ENCODE peak calls at places on chromosome 10, in ten cellular contexts. One of them, this sample, is unnamed.

GRCh38 chr10:4541292-4541691 is 284.7 kb upstream of the AKR1E2 start:
- DNase-seq in stimulated activated CD8-positive, alpha-beta memory T cell treated with anti-CD3 and anti-CD28 coated beads, Interleukin-7, amount 100 ng/mL, for 1 hour: no peak
- DNase-seq in brain microvascular endothelial cell: peak; percentile 89
- DNase-seq in stimulated activated CD4-positive, alpha-beta T cell treated with anti-CD3 and anti-CD28 coated beads, Interleukin-4, amount 100 ng/mL, for 48 hours: no peak
- DNase-seq in iris pigment epithelial cell: peak; percentile 87
- DNase-seq in activated CD4-positive, alpha-beta T cell treated with anti-CD3 and anti-CD28 coated beads, Interleukin-2, amount 50 U/mL, for 1 hour: no peak
- DNase-seq in NCI-H1694 treated with DMSO at 0.1 percent for 48 hours: no peak
- DNase-seq in effector memory CD8-positive, alpha-beta T cell: no peak
- DNase-seq in hypothalamus: no peak
- DNase-seq in fibroblast of lung: peak; percentile 94
- DNase-seq in this sample: no peak

GRCh38 chr10:61487506-61487905 is 34.3 kb upstream of the TMEM26 start:
- DNase-seq in stimulated activated CD8-positive, alpha-beta memory T cell treated with anti-CD3 and anti-CD28 coated beads, Interleukin-7, amount 100 ng/mL, for 1 hour: no peak
- DNase-seq in brain microvascular endothelial cell: no peak
- DNase-seq in stimulated activated CD4-positive, alpha-beta T cell treated with anti-CD3 and anti-CD28 coated beads, Interleukin-4, amount 100 ng/mL, for 48 hours: no peak
- DNase-seq in iris pigment epithelial cell: peak; percentile 71
- DNase-seq in activated CD4-positive, alpha-beta T cell treated with anti-CD3 and anti-CD28 coated beads, Interleukin-2, amount 50 U/mL, for 1 hour: no peak
- DNase-seq in NCI-H1694 treated with DMSO at 0.1 percent for 48 hours: no peak
- DNase-seq in effector memory CD8-positive, alpha-beta T cell: no peak
- DNase-seq in hypothalamus: no peak
- DNase-seq in fibroblast of lung: peak; percentile 67
- DNase-seq in this sample: no peak

GRCh38 chr10:73076361-73077183 is 20.1 kb downstream of the P4HA1 start:
- DNase-seq in stimulated activated CD8-positive, alpha-beta memory T cell treated with anti-CD3 and anti-CD28 coated beads, Interleukin-7, amount 100 ng/mL, for 1 hour: no peak
- DNase-seq in brain microvascular endothelial cell: peak; percentile 59
- DNase-seq in stimulated activated CD4-positive, alpha-beta T cell treated with anti-CD3 and anti-CD28 coated beads, Interleukin-4, amount 100 ng/mL, for 48 hours: no peak
- DNase-seq in iris pigment epithelial cell: peak; percentile 84
- DNase-seq in activated CD4-positive, alpha-beta T cell treated with anti-CD3 and anti-CD28 coated beads, Interleukin-2, amount 50 U/mL, for 1 hour: no peak
- DNase-seq in NCI-H1694 treated with DMSO at 0.1 percent for 48 hours: no peak
- DNase-seq in effector memory CD8-positive, alpha-beta T cell: no peak
- DNase-seq in hypothalamus: no peak
- DNase-seq in fibroblast of lung: peak; percentile 83
- DNase-seq in this sample: no peak

GRCh38 chr10:130466271-130466997 is 330.2 kb downstream of the GLRX3 start:
- DNase-seq in stimulated activated CD8-positive, alpha-beta memory T cell treated with anti-CD3 and anti-CD28 coated beads, Interleukin-7, amount 100 ng/mL, for 1 hour: no peak
- DNase-seq in brain microvascular endothelial cell: no peak
- DNase-seq in stimulated activated CD4-positive, alpha-beta T cell treated with anti-CD3 and anti-CD28 coated beads, Interleukin-4, amount 100 ng/mL, for 48 hours: no peak
- DNase-seq in iris pigment epithelial cell: no peak
- DNase-seq in activated CD4-positive, alpha-beta T cell treated with anti-CD3 and anti-CD28 coated beads, Interleukin-2, amount 50 U/mL, for 1 hour: no peak
- DNase-seq in NCI-H1694 treated with DMSO at 0.1 percent for 48 hours: no peak
- DNase-seq in effector memory CD8-positive, alpha-beta T cell: no peak
- DNase-seq in hypothalamus: no peak
- DNase-seq in fibroblast of lung: no peak
- DNase-seq in this sample: no peak

GRCh38 chr10:125839176-125839575 is 15.8 kb downstream of the BCCIP start:
- DNase-seq in stimulated activated CD8-positive, alpha-beta memory T cell treated with anti-CD3 and anti-CD28 coated beads, Interleukin-7, amount 100 ng/mL, for 1 hour: no peak
- DNase-seq in brain microvascular endothelial cell: no peak
- DNase-seq in stimulated activated CD4-positive, alpha-beta T cell treated with anti-CD3 and anti-CD28 coated beads, Interleukin-4, amount 100 ng/mL, for 48 hours: no peak
- DNase-seq in iris pigment epithelial cell: no peak
- DNase-seq in activated CD4-positive, alpha-beta T cell treated with anti-CD3 and anti-CD28 coated beads, Interleukin-2, amount 50 U/mL, for 1 hour: no peak
- DNase-seq in NCI-H1694 treated with DMSO at 0.1 percent for 48 hours: no peak
- DNase-seq in effector memory CD8-positive, alpha-beta T cell: no peak
- DNase-seq in hypothalamus: no peak
- DNase-seq in fibroblast of lung: no peak
- DNase-seq in this sample: no peak

GRCh38 chr10:56109454-56109853 is 251.6 kb downstream of the ZWINT start:
- DNase-seq in stimulated activated CD8-positive, alpha-beta memory T cell treated with anti-CD3 and anti-CD28 coated beads, Interleukin-7, amount 100 ng/mL, for 1 hour: no peak
- DNase-seq in brain microvascular endothelial cell: no peak
- DNase-seq in stimulated activated CD4-positive, alpha-beta T cell treated with anti-CD3 and anti-CD28 coated beads, Interleukin-4, amount 100 ng/mL, for 48 hours: no peak
- DNase-seq in iris pigment epithelial cell: no peak
- DNase-seq in activated CD4-positive, alpha-beta T cell treated with anti-CD3 and anti-CD28 coated beads, Interleukin-2, amount 50 U/mL, for 1 hour: no peak
- DNase-seq in NCI-H1694 treated with DMSO at 0.1 percent for 48 hours: no peak
- DNase-seq in effector memory CD8-positive, alpha-beta T cell: no peak
- DNase-seq in hypothalamus: no peak
- DNase-seq in fibroblast of lung: no peak
- DNase-seq in this sample: no peak

GRCh38 chr10:28734940-28735759 is 57.8 kb downstream of the BAMBI start:
- DNase-seq in stimulated activated CD8-positive, alpha-beta memory T cell treated with anti-CD3 and anti-CD28 coated beads, Interleukin-7, amount 100 ng/mL, for 1 hour: no peak
- DNase-seq in brain microvascular endothelial cell: peak; percentile 93
- DNase-seq in stimulated activated CD4-positive, alpha-beta T cell treated with anti-CD3 and anti-CD28 coated beads, Interleukin-4, amount 100 ng/mL, for 48 hours: no peak
- DNase-seq in iris pigment epithelial cell: peak; percentile 99
- DNase-seq in activated CD4-positive, alpha-beta T cell treated with anti-CD3 and anti-CD28 coated beads, Interleukin-2, amount 50 U/mL, for 1 hour: no peak
- DNase-seq in NCI-H1694 treated with DMSO at 0.1 percent for 48 hours: no peak
- DNase-seq in effector memory CD8-positive, alpha-beta T cell: no peak
- DNase-seq in hypothalamus: no peak
- DNase-seq in fibroblast of lung: peak; percentile 84
- DNase-seq in this sample: no peak

GRCh38 chr10:1187855-1188555 is 131.8 kb downstream of the WDR37 start:
- DNase-seq in stimulated activated CD8-positive, alpha-beta memory T cell treated with anti-CD3 and anti-CD28 coated beads, Interleukin-7, amount 100 ng/mL, for 1 hour: no peak
- DNase-seq in brain microvascular endothelial cell: no peak
- DNase-seq in stimulated activated CD4-positive, alpha-beta T cell treated with anti-CD3 and anti-CD28 coated beads, Interleukin-4, amount 100 ng/mL, for 48 hours: no peak
- DNase-seq in iris pigment epithelial cell: no peak
- DNase-seq in activated CD4-positive, alpha-beta T cell treated with anti-CD3 and anti-CD28 coated beads, Interleukin-2, amount 50 U/mL, for 1 hour: no peak
- DNase-seq in NCI-H1694 treated with DMSO at 0.1 percent for 48 hours: no peak
- DNase-seq in effector memory CD8-positive, alpha-beta T cell: no peak
- DNase-seq in hypothalamus: no peak
- DNase-seq in fibroblast of lung: no peak
- DNase-seq in this sample: no peak

GRCh38 chr10:38003588-38003987 is 6.9 kb upstream of the ZNF33A start:
- DNase-seq in stimulated activated CD8-positive, alpha-beta memory T cell treated with anti-CD3 and anti-CD28 coated beads, Interleukin-7, amount 100 ng/mL, for 1 hour: no peak
- DNase-seq in brain microvascular endothelial cell: no peak
- DNase-seq in stimulated activated CD4-positive, alpha-beta T cell treated with anti-CD3 and anti-CD28 coated beads, Interleukin-4, amount 100 ng/mL, for 48 hours: no peak
- DNase-seq in iris pigment epithelial cell: no peak
- DNase-seq in activated CD4-positive, alpha-beta T cell treated with anti-CD3 and anti-CD28 coated beads, Interleukin-2, amount 50 U/mL, for 1 hour: no peak
- DNase-seq in NCI-H1694 treated with DMSO at 0.1 percent for 48 hours: no peak
- DNase-seq in effector memory CD8-positive, alpha-beta T cell: no peak
- DNase-seq in hypothalamus: no peak
- DNase-seq in fibroblast of lung: no peak
- DNase-seq in this sample: no peak

GRCh38 chr10:110861930-110862677 is 9.6 kb upstream of the PDCD4 start:
- DNase-seq in stimulated activated CD8-positive, alpha-beta memory T cell treated with anti-CD3 and anti-CD28 coated beads, Interleukin-7, amount 100 ng/mL, for 1 hour: no peak
- DNase-seq in brain microvascular endothelial cell: no peak
- DNase-seq in stimulated activated CD4-positive, alpha-beta T cell treated with anti-CD3 and anti-CD28 coated beads, Interleukin-4, amount 100 ng/mL, for 48 hours: no peak
- DNase-seq in iris pigment epithelial cell: no peak
- DNase-seq in activated CD4-positive, alpha-beta T cell treated with anti-CD3 and anti-CD28 coated beads, Interleukin-2, amount 50 U/mL, for 1 hour: no peak
- DNase-seq in NCI-H1694 treated with DMSO at 0.1 percent for 48 hours: no peak
- DNase-seq in effector memory CD8-positive, alpha-beta T cell: no peak
- DNase-seq in hypothalamus: no peak
- DNase-seq in fibroblast of lung: no peak
- DNase-seq in this sample: no peak

GRCh38 chr10:120688928-120689327 is 162.2 kb upstream of the WDR11 start:
- DNase-seq in stimulated activated CD8-positive, alpha-beta memory T cell treated with anti-CD3 and anti-CD28 coated beads, Interleukin-7, amount 100 ng/mL, for 1 hour: no peak
- DNase-seq in brain microvascular endothelial cell: no peak
- DNase-seq in stimulated activated CD4-positive, alpha-beta T cell treated with anti-CD3 and anti-CD28 coated beads, Interleukin-4, amount 100 ng/mL, for 48 hours: no peak
- DNase-seq in iris pigment epithelial cell: peak; percentile 3
- DNase-seq in activated CD4-positive, alpha-beta T cell treated with anti-CD3 and anti-CD28 coated beads, Interleukin-2, amount 50 U/mL, for 1 hour: no peak
- DNase-seq in NCI-H1694 treated with DMSO at 0.1 percent for 48 hours: no peak
- DNase-seq in effector memory CD8-positive, alpha-beta T cell: no peak
- DNase-seq in hypothalamus: no peak
- DNase-seq in fibroblast of lung: peak; percentile 3
- DNase-seq in this sample: no peak